ENCODE peak calls at places on chromosome 1, in seven cellular contexts. W, C, Z, A, B, H and P are unnamed samples.

GRCh38 chr1:151002006-151002405 is 4.7 kb downstream of the MINDY1 start:
- DNase-seq in W (no peak), C (no peak), Z (no peak), A (no peak), B (no peak), H (no peak), P (no peak)

GRCh38 chr1:101846820-101847219 is 149.9 kb downstream of the OLFM3 start:
- DNase-seq in W (no peak), C (no peak), Z (no peak), A (no peak), B (no peak), H (no peak), P (no peak)

GRCh38 chr1:117467336-117467735 is 100.1 kb downstream of the MAN1A2 start:
- DNase-seq in W (no peak), C (no peak), Z (no peak), A (no peak), B (no peak), H (no peak), P (no peak)

GRCh38 chr1:64922336-64922735 is 44.0 kb downstream of the JAK1 start:
- DNase-seq in W (no peak), C (no peak), Z (no peak), A (no peak), B (no peak), H (no peak), P (no peak)

GRCh38 chr1:92030701-92031107 is 919 bp downstream of the EPHX4 start:
- DNase-seq in W (no peak), C (no peak), Z (no peak), A (peak; percentile 87), B (no peak), H (no peak), P (no peak)

GRCh38 chr1:203086992-203087763 is 1.4 kb upstream of the MYOG start:
- DNase-seq in W (no peak), C (no peak), Z (no peak), A (no peak), B (no peak), H (no peak), P (no peak)

GRCh38 chr1:204102719-204103118 is 29.8 kb downstream of the SOX13 start:
- DNase-seq in W (no peak), C (no peak), Z (no peak), A (peak; percentile 58), B (no peak), H (no peak), P (no peak)

GRCh38 chr1:60132985-60133673 is 59.6 kb upstream of the C1orf87 start:
- DNase-seq in W (no peak), C (no peak), Z (no peak), A (peak; percentile 91), B (no peak), H (no peak), P (no peak)

GRCh38 chr1:181551249-181551648 is 67.9 kb downstream of the CACNA1E start:
- DNase-seq in W (no peak), C (peak; percentile 41), Z (peak; percentile 43), A (no peak), B (no peak), H (no peak), P (no peak)